ENCODE peak calls at places on chromosomes 4 and X, in seven cellular contexts. One of them, this sample, is unnamed.

GRCh38 chr4:145511913-145512522 is 30.4 kb downstream of the SMAD1 start:
- DNase-seq in NT2/D1: no peak
- DNase-seq in HCT116: peak; percentile 29
- DNase-seq in GM12878: no peak
- DNase-seq in SK-N-SH: no peak
- DNase-seq in HepG2: no peak
- DNase-seq in H1: no peak
- DNase-seq in this sample: no peak

GRCh38 chrX:7218321-7219152 is 70.6 kb upstream of the PUDP start:
- DNase-seq in NT2/D1: no peak
- DNase-seq in HCT116: no peak
- DNase-seq in GM12878: no peak
- DNase-seq in SK-N-SH: no peak
- DNase-seq in HepG2: peak; percentile 41
- DNase-seq in H1: no peak
- DNase-seq in this sample: no peak

GRCh38 chr4:17492058-17492741 is 19.7 kb downstream of the QDPR start:
- DNase-seq in NT2/D1: no peak
- DNase-seq in HCT116: no peak
- DNase-seq in GM12878: no peak
- DNase-seq in SK-N-SH: peak; percentile 52
- DNase-seq in HepG2: no peak
- DNase-seq in H1: no peak
- DNase-seq in this sample: no peak

GRCh38 chrX:39953879-39954278 is 143.9 kb downstream of the BCOR start:
- DNase-seq in NT2/D1: no peak
- DNase-seq in HCT116: peak; percentile 68
- DNase-seq in GM12878: no peak
- DNase-seq in SK-N-SH: no peak
- DNase-seq in HepG2: peak; percentile 88
- DNase-seq in H1: no peak
- DNase-seq in this sample: peak; percentile 24

GRCh38 chr4:106767991-106768390 is 268.1 kb downstream of the DKK2 start:
- DNase-seq in NT2/D1: no peak
- DNase-seq in HCT116: no peak
- DNase-seq in GM12878: no peak
- DNase-seq in SK-N-SH: no peak
- DNase-seq in HepG2: no peak
- DNase-seq in H1: no peak
- DNase-seq in this sample: no peak

GRCh38 chr4:73414936-73415271 is 10.8 kb downstream of the ALB start:
- DNase-seq in NT2/D1: no peak
- DNase-seq in HCT116: no peak
- DNase-seq in GM12878: no peak
- DNase-seq in SK-N-SH: no peak
- DNase-seq in HepG2: no peak
- DNase-seq in H1: no peak
- DNase-seq in this sample: no peak

GRCh38 chrX:72029473-72030411 is 102.0 kb downstream of the RTL5 start:
- DNase-seq in NT2/D1: no peak
- DNase-seq in HCT116: no peak
- DNase-seq in GM12878: no peak
- DNase-seq in SK-N-SH: peak; percentile 47
- DNase-seq in HepG2: peak; percentile 16
- DNase-seq in H1: peak; percentile 39
- DNase-seq in this sample: no peak

GRCh38 chr4:162683659-162684370 is 482.9 kb downstream of the NAF1 start:
- DNase-seq in NT2/D1: no peak
- DNase-seq in HCT116: no peak
- DNase-seq in GM12878: no peak
- DNase-seq in SK-N-SH: no peak
- DNase-seq in HepG2: peak; percentile 77
- DNase-seq in H1: no peak
- DNase-seq in this sample: no peak

GRCh38 chr4:73281982-73282381 is 23.4 kb upstream of the ANKRD17 start:
- DNase-seq in NT2/D1: no peak
- DNase-seq in HCT116: no peak
- DNase-seq in GM12878: no peak
- DNase-seq in SK-N-SH: no peak
- DNase-seq in HepG2: no peak
- DNase-seq in H1: no peak
- DNase-seq in this sample: no peak

GRCh38 chr4:48698029-48698901 is 81.8 kb downstream of the FRYL start:
- DNase-seq in NT2/D1: no peak
- DNase-seq in HCT116: peak; percentile 44
- DNase-seq in GM12878: no peak
- DNase-seq in SK-N-SH: no peak
- DNase-seq in HepG2: peak; percentile 75
- DNase-seq in H1: no peak
- DNase-seq in this sample: peak; percentile 45

GRCh38 chr4:119139316-119139715 is 3.7 kb downstream of the MYOZ2 start:
- DNase-seq in NT2/D1: no peak
- DNase-seq in HCT116: no peak
- DNase-seq in GM12878: no peak
- DNase-seq in SK-N-SH: no peak
- DNase-seq in HepG2: no peak
- DNase-seq in H1: no peak
- DNase-seq in this sample: no peak

GRCh38 chr4:168710353-168710946 is 213.6 kb downstream of the PALLD start:
- DNase-seq in NT2/D1: peak; percentile 6
- DNase-seq in HCT116: peak; percentile 29
- DNase-seq in GM12878: no peak
- DNase-seq in SK-N-SH: peak; percentile 22
- DNase-seq in HepG2: peak; percentile 18
- DNase-seq in H1: no peak
- DNase-seq in this sample: no peak

GRCh38 chr4:884259-884658 is 47.9 kb downstream of the GAK start:
- DNase-seq in NT2/D1: no peak
- DNase-seq in HCT116: no peak
- DNase-seq in GM12878: no peak
- DNase-seq in SK-N-SH: no peak
- DNase-seq in HepG2: no peak
- DNase-seq in H1: no peak
- DNase-seq in this sample: no peak

GRCh38 chrX:18146954-18147353 is 73.7 kb downstream of the BEND2 start:
- DNase-seq in NT2/D1: no peak
- DNase-seq in HCT116: no peak
- DNase-seq in GM12878: no peak
- DNase-seq in SK-N-SH: no peak
- DNase-seq in HepG2: peak; percentile 1
- DNase-seq in H1: peak; percentile 47
- DNase-seq in this sample: peak; percentile 34

GRCh38 chr4:166308589-166308988 is 435.6 kb downstream of the TLL1 start:
- DNase-seq in NT2/D1: no peak
- DNase-seq in HCT116: no peak
- DNase-seq in GM12878: no peak
- DNase-seq in SK-N-SH: no peak
- DNase-seq in HepG2: no peak
- DNase-seq in H1: no peak
- DNase-seq in this sample: no peak

GRCh38 chrX:134684956-134685355 is 26.7 kb upstream of the PLAC1 start:
- DNase-seq in NT2/D1: no peak
- DNase-seq in HCT116: no peak
- DNase-seq in GM12878: no peak
- DNase-seq in SK-N-SH: no peak
- DNase-seq in HepG2: no peak
- DNase-seq in H1: no peak
- DNase-seq in this sample: no peak

GRCh38 chr4:81021995-81022394 is 8.5 kb upstream of the BMP3 start:
- DNase-seq in NT2/D1: no peak
- DNase-seq in HCT116: no peak
- DNase-seq in GM12878: no peak
- DNase-seq in SK-N-SH: no peak
- DNase-seq in HepG2: no peak
- DNase-seq in H1: no peak
- DNase-seq in this sample: no peak

GRCh38 chr4:148778980-148779675 is 336.9 kb upstream of the NR3C2 start:
- DNase-seq in NT2/D1: no peak
- DNase-seq in HCT116: no peak
- DNase-seq in GM12878: no peak
- DNase-seq in SK-N-SH: no peak
- DNase-seq in HepG2: no peak
- DNase-seq in H1: no peak
- DNase-seq in this sample: no peak

GRCh38 chr4:178958725-178959440 is 1516.6 kb upstream of the AGA start:
- DNase-seq in NT2/D1: no peak
- DNase-seq in HCT116: no peak
- DNase-seq in GM12878: no peak
- DNase-seq in SK-N-SH: no peak
- DNase-seq in HepG2: no peak
- DNase-seq in H1: no peak
- DNase-seq in this sample: no peak

GRCh38 chr4:139243448-139244365 is 36.3 kb downstream of the MGARP start:
- DNase-seq in NT2/D1: no peak
- DNase-seq in HCT116: no peak
- DNase-seq in GM12878: no peak
- DNase-seq in SK-N-SH: no peak
- DNase-seq in HepG2: peak; percentile 52
- DNase-seq in H1: no peak
- DNase-seq in this sample: no peak
- TF ChIP-seq YY1 in NT2/D1: no peak
- TF ChIP-seq YY1 in HCT116: no peak
- TF ChIP-seq YY1 in GM12878: no peak
- TF ChIP-seq YY1 in SK-N-SH: no peak
- TF ChIP-seq YY1 in HepG2: no peak
- TF ChIP-seq YY1 in H1: no peak
- TF ChIP-seq YY1 in this sample: no peak

DNA sequence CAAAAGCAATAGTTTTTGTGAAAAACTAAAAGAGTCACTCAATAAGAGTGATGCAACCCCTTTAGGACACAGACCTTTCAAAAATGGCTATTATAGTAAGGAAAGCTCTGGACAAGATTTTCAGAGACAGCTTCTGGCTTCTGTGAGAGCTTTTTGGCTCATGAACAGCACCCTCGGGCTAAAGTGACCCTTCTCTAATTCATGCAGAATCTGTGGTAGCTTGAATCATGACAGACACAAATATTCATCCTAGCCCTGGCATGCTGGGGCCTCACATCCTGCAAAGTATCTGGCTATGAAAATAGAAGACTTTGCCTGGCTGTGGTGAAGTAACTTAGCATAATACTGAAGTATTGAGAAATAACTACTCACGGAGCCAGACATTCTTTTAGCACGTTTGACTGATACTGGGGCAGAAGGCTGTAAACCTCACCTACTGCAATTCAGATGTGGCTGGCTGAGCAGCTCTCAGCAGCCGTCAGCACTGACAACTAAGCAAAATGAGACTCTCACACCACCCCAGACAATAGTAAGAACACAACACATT is 327.3 kb downstream of the MAPK10 start:
- DNase-seq in NT2/D1: no peak
- DNase-seq in HCT116: no peak
- DNase-seq in GM12878: no peak
- DNase-seq in SK-N-SH: peak; percentile 45
- DNase-seq in HepG2: no peak
- DNase-seq in H1: no peak
- DNase-seq in this sample: no peak
- TF ChIP-seq YY1 in NT2/D1: no peak
- TF ChIP-seq YY1 in HCT116: no peak
- TF ChIP-seq YY1 in GM12878: no peak
- TF ChIP-seq YY1 in SK-N-SH: no peak
- TF ChIP-seq YY1 in HepG2: no peak
- TF ChIP-seq YY1 in H1: no peak
- TF ChIP-seq YY1 in this sample: no peak

GRCh38 chrX:154098551-154098950 is 1.0 kb upstream of the MECP2 start:
- DNase-seq in NT2/D1: no peak
- DNase-seq in HCT116: no peak
- DNase-seq in GM12878: no peak
- DNase-seq in SK-N-SH: no peak
- DNase-seq in HepG2: no peak
- DNase-seq in H1: no peak
- DNase-seq in this sample: no peak

GRCh38 chrX:154094833-154095232 is 2.7 kb downstream of the MECP2 start:
- DNase-seq in NT2/D1: no peak
- DNase-seq in HCT116: no peak
- DNase-seq in GM12878: no peak
- DNase-seq in SK-N-SH: no peak
- DNase-seq in HepG2: no peak
- DNase-seq in H1: no peak
- DNase-seq in this sample: no peak

GRCh38 chrX:154096140-154097002 is 1.1 kb downstream of the MECP2 start:
- DNase-seq in NT2/D1: no peak
- DNase-seq in HCT116: no peak
- DNase-seq in GM12878: no peak
- DNase-seq in SK-N-SH: no peak
- DNase-seq in HepG2: peak; percentile 12
- DNase-seq in H1: no peak
- DNase-seq in this sample: peak; percentile 27

GRCh38 chrX:154097597-154098541 is at the start of gene MECP2:
- DNase-seq in NT2/D1: peak; percentile 80
- DNase-seq in HCT116: peak; percentile 80
- DNase-seq in GM12878: peak; percentile 56
- DNase-seq in SK-N-SH: peak; percentile 92
- DNase-seq in HepG2: peak; percentile 79
- DNase-seq in H1: peak; percentile 87
- DNase-seq in this sample: peak; percentile 98

DNA sequence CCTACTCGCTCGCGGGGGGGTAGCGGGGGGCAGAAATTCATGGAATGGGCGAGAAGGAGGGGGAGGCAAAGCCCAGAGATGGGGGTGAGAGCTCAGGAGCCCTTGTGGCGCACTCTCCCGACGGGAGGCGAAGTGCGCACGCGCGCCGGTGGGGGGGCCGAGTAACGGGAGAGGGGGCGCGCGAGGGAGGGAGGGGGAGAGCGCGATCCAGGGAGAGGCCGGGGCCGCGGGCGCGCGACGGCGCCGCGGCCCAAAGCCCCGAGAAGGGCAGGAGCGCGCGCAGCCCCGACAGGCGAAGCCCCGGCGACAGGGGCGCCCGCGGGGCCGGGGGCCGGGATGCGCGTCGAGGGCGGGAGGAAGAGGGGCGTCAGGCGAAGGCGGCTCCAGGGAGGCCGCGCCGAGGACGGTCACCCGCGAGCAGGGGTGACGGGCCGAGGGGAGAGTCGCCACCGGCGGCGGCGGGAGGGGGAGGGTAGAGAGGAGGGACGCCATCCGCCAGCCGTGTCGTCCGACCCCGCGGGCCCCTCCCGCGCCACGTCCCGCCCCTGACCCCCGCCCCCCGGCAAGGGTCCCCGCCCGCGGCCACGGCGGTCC is 417 bp downstream of the MECP2 start:
- DNase-seq in NT2/D1: no peak
- DNase-seq in HCT116: no peak
- DNase-seq in GM12878: no peak
- DNase-seq in SK-N-SH: peak; percentile 91
- DNase-seq in HepG2: peak; percentile 58
- DNase-seq in H1: peak; percentile 67
- DNase-seq in this sample: peak; percentile 92
- TF ChIP-seq YY1 in NT2/D1: no peak
- TF ChIP-seq YY1 in HCT116: no peak
- TF ChIP-seq YY1 in GM12878: no peak
- TF ChIP-seq YY1 in SK-N-SH: no peak
- TF ChIP-seq YY1 in HepG2: no peak
- TF ChIP-seq YY1 in H1: no peak
- TF ChIP-seq YY1 in this sample: no peak

DNA sequence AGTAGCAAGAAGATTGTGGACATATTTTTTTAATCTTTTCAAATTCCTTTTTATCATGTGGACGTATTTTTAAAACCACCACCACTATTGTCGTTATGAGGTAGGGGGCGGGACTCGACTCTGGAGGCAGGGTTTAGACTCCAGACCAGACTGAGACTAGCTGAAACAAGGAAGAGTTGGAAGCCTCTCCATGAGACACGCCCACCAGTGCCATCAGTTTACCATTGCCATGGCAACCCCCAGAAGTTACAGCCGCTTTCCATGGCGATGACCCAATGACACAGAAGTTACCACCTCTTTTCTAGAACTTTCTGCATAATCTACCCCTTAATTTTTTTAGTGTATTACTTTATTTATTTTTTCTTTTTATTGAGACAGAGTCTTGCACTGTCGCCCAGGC is 8.7 kb downstream of the MRFAP1 start:
- DNase-seq in NT2/D1: no peak
- DNase-seq in HCT116: no peak
- DNase-seq in GM12878: no peak
- DNase-seq in SK-N-SH: no peak
- DNase-seq in HepG2: no peak
- DNase-seq in H1: no peak
- DNase-seq in this sample: no peak
- TF ChIP-seq YY1 in NT2/D1: no peak
- TF ChIP-seq YY1 in HCT116: no peak
- TF ChIP-seq YY1 in GM12878: no peak
- TF ChIP-seq YY1 in SK-N-SH: no peak
- TF ChIP-seq YY1 in HepG2: no peak
- TF ChIP-seq YY1 in H1: no peak
- TF ChIP-seq YY1 in this sample: no peak

This sample was measured in K562.